ENCODE peak calls at places on chromosomes 3 and 15, in four cellular contexts. Q, F, W and V are unnamed samples.

GRCh38 chr3:40852712-40853111 is 328.0 kb downstream of the ZNF621 start:
- DNase-seq in Q (no peak), F (no peak), W (no peak), V (no peak)

GRCh38 chr3:16807441-16807840 is 77.3 kb upstream of the PLCL2 start:
- DNase-seq in Q (no peak), F (no peak), W (no peak), V (no peak)

GRCh38 chr3:61111764-61112163 is 139.5 kb downstream of the FHIT start:
- DNase-seq in Q (no peak), F (no peak), W (no peak), V (no peak)

GRCh38 chr15:98403169-98403568 is 245.2 kb upstream of the IGF1R start:
- DNase-seq in Q (no peak), F (no peak), W (no peak), V (no peak)

GRCh38 chr3:56788506-56788905 is 13.2 kb downstream of the ARHGEF3 start:
- DNase-seq in Q (no peak), F (no peak), W (no peak), V (no peak)

GRCh38 chr3:132417695-132418520 is 606 bp downstream of the DNAJC13 start:
- DNase-seq in Q (peak; percentile 59), F (peak; percentile 55), W (peak; percentile 69), V (peak; percentile 81)

GRCh38 chr3:172905480-172905850 is 154.9 kb downstream of the ECT2 start:
- DNase-seq in Q (no peak), F (no peak), W (no peak), V (no peak)

GRCh38 chr3:124428372-124429128 is 301.7 kb upstream of the UMPS start:
- DNase-seq in Q (no peak), F (no peak), W (no peak), V (peak; percentile 5)

GRCh38 chr3:15815696-15816095 is 17.9 kb upstream of the ANKRD28 start:
- DNase-seq in Q (peak; percentile 35), F (peak; percentile 9), W (peak; percentile 64), V (no peak)

GRCh38 chr3:162729686-162730085 is 1233.1 kb downstream of the OTOL1 start:
- DNase-seq in Q (no peak), F (no peak), W (no peak), V (no peak)

GRCh38 chr3:141345951-141346817 is 22.1 kb upstream of the ZBTB38 start:
- DNase-seq in Q (no peak), F (no peak), W (no peak), V (no peak)

GRCh38 chr3:164060923-164061322 is 1017.4 kb downstream of the SI start:
- DNase-seq in Q (no peak), F (no peak), W (no peak), V (no peak)

GRCh38 chr3:43728476-43728875 is 37.7 kb downstream of the ABHD5 start:
- DNase-seq in Q (no peak), F (no peak), W (no peak), V (no peak)

GRCh38 chr15:27028836-27029482 is 58.0 kb downstream of the GABRG3 start:
- DNase-seq in Q (no peak), F (no peak), W (no peak), V (no peak)

GRCh38 chr15:69843927-69844326 is 253.8 kb downstream of the TLE3 start:
- DNase-seq in Q (no peak), F (no peak), W (no peak), V (no peak)

GRCh38 chr3:66480666-66481065 is 20.2 kb downstream of the LRIG1 start:
- DNase-seq in Q (no peak), F (no peak), W (no peak), V (peak; percentile 72)

GRCh38 chr15:88718731-88719130 is 79.9 kb downstream of the ISG20 start:
- DNase-seq in Q (no peak), F (no peak), W (no peak), V (no peak)

GRCh38 chr15:50051811-50052419 is 67.1 kb downstream of the ATP8B4 start:
- DNase-seq in Q (peak; percentile 75), F (peak; percentile 52), W (peak; percentile 66), V (no peak)

GRCh38 chr3:130831716-130832400 is 62.0 kb upstream of the ATP2C1 start:
- DNase-seq in Q (no peak), F (no peak), W (peak; percentile 51), V (no peak)

GRCh38 chr3:107927361-107928083 is 163.3 kb downstream of the CD47 start:
- DNase-seq in Q (peak; percentile 74), F (peak; percentile 91), W (peak; percentile 65), V (peak; percentile 66)

GRCh38 chr3:67381667-67382272 is 272.6 kb downstream of the SUCLG2 start:
- DNase-seq in Q (no peak), F (peak; percentile 23), W (peak; percentile 2), V (no peak)

GRCh38 chr15:44468713-44469385 is 41.4 kb downstream of the CTDSPL2 start:
- DNase-seq in Q (peak; percentile 42), F (peak; percentile 20), W (no peak), V (no peak)

GRCh38 chr3:37768107-37768809 is 93.4 kb upstream of the CTDSPL start:
- DNase-seq in Q (no peak), F (no peak), W (peak; percentile 53), V (no peak)

GRCh38 chr3:101925564-101925963 is 76.2 kb downstream of the NFKBIZ start:
- DNase-seq in Q (peak; percentile 84), F (no peak), W (no peak), V (no peak)

GRCh38 chr15:49624046-49624445 is 3.2 kb downstream of the DTWD1 start:
- DNase-seq in Q (no peak), F (no peak), W (peak; percentile 40), V (no peak)

GRCh38 chr3:194443911-194444310 is 42.9 kb downstream of the ATP13A3 start:
- DNase-seq in Q (no peak), F (no peak), W (no peak), V (no peak)

GRCh38 chr3:124853446-124853845 is 33.7 kb downstream of the ITGB5 start:
- DNase-seq in Q (peak; percentile 71), F (no peak), W (no peak), V (no peak)

GRCh38 chr3:15495461-15496340 is 25.8 kb downstream of the COLQ start:
- DNase-seq in Q (no peak), F (no peak), W (no peak), V (no peak)

GRCh38 chr3:72559377-72559776 is 288.9 kb downstream of the SHQ1 start:
- DNase-seq in Q (no peak), F (no peak), W (no peak), V (no peak)

GRCh38 chr3:99929409-99930139 is 111.9 kb downstream of the CMSS1 start:
- DNase-seq in Q (no peak), F (no peak), W (no peak), V (peak; percentile 23)

GRCh38 chr3:117297070-117297469 is 587.5 kb downstream of the TUSC7 start:
- DNase-seq in Q (no peak), F (no peak), W (no peak), V (no peak)

GRCh38 chr3:126938520-126939346 is 44.2 kb upstream of the PLXNA1 start:
- DNase-seq in Q (no peak), F (no peak), W (no peak), V (no peak)

GRCh38 chr3:178419078-178419477 is 117.2 kb upstream of the KCNMB2 start:
- DNase-seq in Q (no peak), F (no peak), W (no peak), V (no peak)

DNA sequence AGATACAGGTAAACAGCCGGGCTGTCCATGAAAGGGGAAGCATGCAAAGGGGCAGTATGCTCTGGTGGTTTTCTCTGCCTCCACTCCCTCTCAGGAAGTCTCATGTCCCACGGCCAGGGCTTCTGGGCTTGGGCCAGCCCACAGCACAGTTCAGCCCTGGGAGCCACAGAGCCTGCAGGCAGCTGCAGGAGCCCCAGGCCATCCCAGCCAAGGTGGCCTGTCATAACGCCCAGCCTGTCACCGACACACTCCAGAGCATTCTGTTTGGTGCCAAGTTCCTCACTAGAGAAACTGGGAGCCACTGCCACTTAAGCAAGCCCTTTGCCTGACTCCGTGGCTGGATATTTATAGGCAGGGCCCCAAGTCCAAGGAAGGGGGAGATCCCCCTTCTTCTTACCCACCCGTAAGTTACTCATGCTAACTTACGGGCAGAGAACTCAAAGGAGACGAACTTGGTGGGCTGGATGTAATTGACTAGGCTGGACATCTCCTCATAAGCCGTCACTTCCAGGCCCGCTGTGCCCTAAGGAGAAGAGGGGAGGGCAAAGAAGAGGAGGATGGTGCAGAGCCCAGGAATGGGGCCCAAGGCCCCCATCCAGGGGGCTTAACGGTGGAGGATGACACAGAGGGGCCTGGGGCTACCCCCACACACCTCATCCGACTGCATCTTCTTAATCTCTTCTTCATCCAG is 11.7 kb downstream of the PLCB2 start:
- DNase-seq in Q (no peak), F (no peak), W (no peak), V (no peak)
- H3K36me3 ChIP-seq in Q (no peaks in the 10 kb centered on the region), F (no peaks in the 10 kb centered on the region), W (no peaks in the 10 kb centered on the region), V (peaks cover 98% of the 10 kb centered on the region)

DNA sequence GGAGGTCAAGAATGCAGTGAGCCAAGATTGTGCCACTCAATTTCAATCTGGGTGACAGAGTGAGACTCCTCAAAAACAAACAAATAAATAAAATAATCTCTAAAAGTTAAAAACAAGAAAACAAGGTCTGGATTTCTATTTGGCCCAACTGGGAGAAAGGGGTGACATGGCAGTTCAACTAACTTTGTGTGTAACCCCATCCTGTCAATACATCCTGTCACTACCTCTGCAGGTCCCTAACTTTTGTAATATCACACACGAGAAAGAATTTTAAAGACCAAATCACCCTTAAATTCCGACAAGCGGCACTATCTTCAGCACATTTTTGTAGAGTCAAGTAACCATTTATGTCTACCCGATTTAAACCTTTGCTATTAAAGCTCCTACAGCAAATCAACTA is 10.2 kb downstream of the SLTM start:
- DNase-seq in Q (no peak), F (no peak), W (no peak), V (no peak)
- H3K36me3 ChIP-seq in Q (peaks cover 14% of the 10 kb centered on the region), F (peaks cover 16% of the 10 kb centered on the region), W (peaks cover 34% of the 10 kb centered on the region), V (peaks cover 50% of the 10 kb centered on the region)

GRCh38 chr15:25685216-25685569 is 177.9 kb downstream of the ATP10A start:
- DNase-seq in Q (no peak), F (no peak), W (no peak), V (no peak)

GRCh38 chr15:25687689-25688088 is 175.4 kb downstream of the ATP10A start:
- DNase-seq in Q (no peak), F (no peak), W (no peak), V (no peak)

GRCh38 chr15:25688166-25688565 is 175.0 kb downstream of the ATP10A start:
- DNase-seq in Q (no peak), F (no peak), W (no peak), V (no peak)

GRCh38 chr15:25689592-25689991 is 173.5 kb downstream of the ATP10A start:
- DNase-seq in Q (no peak), F (no peak), W (no peak), V (no peak)

GRCh38 chr15:25687276-25687675 is 175.9 kb downstream of the ATP10A start:
- DNase-seq in Q (no peak), F (no peak), W (no peak), V (no peak)
- H3K36me3 ChIP-seq in Q (no peaks in the 10 kb centered on the region), F (no peaks in the 10 kb centered on the region), W (no peaks in the 10 kb centered on the region), V (peaks cover 35% of the 10 kb centered on the region)

DNA sequence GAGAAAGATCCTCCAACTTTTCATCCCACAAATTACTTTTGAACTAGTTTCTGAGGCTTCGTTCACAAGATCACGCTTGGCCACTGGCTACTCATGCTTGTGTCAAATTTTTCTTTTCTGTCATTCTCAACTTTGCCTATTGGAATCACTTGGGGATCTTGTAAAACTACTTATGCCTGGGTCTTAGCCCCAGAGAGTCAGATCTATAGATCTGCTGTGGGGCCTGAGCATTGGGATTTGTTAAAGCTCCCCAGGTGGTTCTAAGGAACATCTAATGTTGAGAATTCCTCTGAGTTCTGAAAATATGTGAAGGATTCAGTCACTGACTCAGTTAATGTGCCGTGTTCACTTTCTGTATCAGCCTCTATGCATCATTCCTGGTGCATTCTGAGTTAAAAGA is 71.7 kb upstream of the VGLL3 start:
- DNase-seq in Q (no peak), F (no peak), W (no peak), V (no peak)
- H3K36me3 ChIP-seq in Q (no peaks in the 10 kb centered on the region), F (no peaks in the 10 kb centered on the region), W (no peaks in the 10 kb centered on the region), V (no peaks in the 10 kb centered on the region)